ENCODE peak calls at places on chromosomes 11 and 22, in six cellular contexts. X is colonic mucosa; Q is BE2C; H is thoracic aorta; N is CD4-positive, CD25-positive, alpha-beta regulatory T cell; E is AG04449. M is an unnamed sample.

GRCh38 chr11:22725079-22725478 is 58.7 kb downstream of the GAS2 start:
- DNase-seq in X (no peak), Q (no peak), H (no peak), N (no peak), E (no peak), M (no peak)

GRCh38 chr11:69637956-69638871 is 2.7 kb upstream of the CCND1 start:
- DNase-seq in X (peak), Q (peak), H (no peak), N (no peak), E (no peak), M (no peak)

GRCh38 chr22:40463017-40463631 is 92.7 kb downstream of the SGSM3 start:
- DNase-seq in X (peak), Q (no peak), H (no peak), N (peak), E (no peak), M (no peak)

GRCh38 chr11:114953039-114953438 is 274.7 kb downstream of the NXPE2 start:
- DNase-seq in X (no peak), Q (no peak), H (no peak), N (no peak), E (no peak), M (no peak)

GRCh38 chr22:19962246-19962908 is 20.8 kb upstream of the TXNRD2 start:
- DNase-seq in X (peak), Q (peak), H (no peak), N (peak), E (no peak), M (no peak)

GRCh38 chr11:115488945-115489344 is 15.3 kb downstream of the CADM1 start:
- DNase-seq in X (no peak), Q (no peak), H (no peak), N (no peak), E (peak), M (peak)

GRCh38 chr22:44753189-44754042 is 1.0 kb downstream of the ARHGAP8 start:
- DNase-seq in X (peak), Q (no peak), H (no peak), N (no peak), E (peak), M (no peak)

GRCh38 chr22:28873183-28873964 is 10.0 kb upstream of the ZNRF3 start:
- DNase-seq in X (no peak), Q (peak), H (no peak), N (no peak), E (no peak), M (no peak)

GRCh38 chr22:30605449-30606110 is 1.4 kb upstream of the TCN2 start:
- DNase-seq in X (peak), Q (peak), H (no peak), N (peak), E (no peak), M (no peak)

GRCh38 chr11:109775686-109776085 is 317.5 kb upstream of the ZC3H12C start:
- DNase-seq in X (no peak), Q (no peak), H (no peak), N (no peak), E (no peak), M (no peak)

GRCh38 chr22:25383278-25383820 is 163.9 kb downstream of the CRYBB2 start:
- DNase-seq in X (no peak), Q (no peak), H (no peak), N (no peak), E (no peak), M (no peak)

GRCh38 chr11:29486301-29486700 is 530.5 kb downstream of the KCNA4 start:
- DNase-seq in X (no peak), Q (no peak), H (no peak), N (no peak), E (no peak), M (no peak)

DNA sequence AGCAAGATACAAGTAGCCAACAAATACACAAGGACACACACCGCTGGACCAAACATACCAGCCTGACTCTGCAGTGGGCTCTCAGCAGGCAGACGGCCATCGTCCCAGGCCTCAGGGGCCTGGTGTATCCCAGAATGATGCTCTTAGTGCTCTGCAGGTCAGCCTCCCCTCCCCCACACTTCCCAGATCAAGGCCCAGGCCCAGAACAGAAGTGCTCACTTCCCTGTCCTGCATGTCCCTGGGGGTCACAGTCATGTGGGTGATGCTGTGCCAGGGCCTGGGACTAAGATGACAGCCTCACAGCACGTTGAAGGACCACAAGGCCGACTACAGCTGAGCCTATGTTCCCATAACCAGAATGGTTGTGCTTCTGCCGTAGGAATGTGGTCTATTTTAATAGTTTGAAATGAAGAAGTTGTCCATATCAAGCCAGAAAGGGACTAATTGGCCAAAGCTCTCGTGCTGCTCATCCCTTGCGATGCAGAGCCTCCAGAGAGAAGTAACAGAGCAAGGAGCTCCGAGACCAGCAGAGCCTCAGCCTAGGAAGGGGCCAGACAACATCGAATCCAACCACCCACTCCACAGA is 48.6 kb downstream of the GAB4 start:
- DNase-seq in X (no peak), Q (no peak), H (no peak), N (no peak), E (no peak), M (no peak)
- H3K4me3 ChIP-seq in X (no peak), Q (no peak), H (no peak), N (no peak), E (no peak), M (no peak)

GRCh38 chr22:48547971-48548370 is 1279.7 kb downstream of the BRD1 start:
- DNase-seq in X (no peak), Q (no peak), H (no peak), N (no peak), E (no peak), M (no peak)
- H3K4me3 ChIP-seq in X (no peak), Q (no peak), H (no peak), N (no peak), E (no peak), M (no peak)

DNA sequence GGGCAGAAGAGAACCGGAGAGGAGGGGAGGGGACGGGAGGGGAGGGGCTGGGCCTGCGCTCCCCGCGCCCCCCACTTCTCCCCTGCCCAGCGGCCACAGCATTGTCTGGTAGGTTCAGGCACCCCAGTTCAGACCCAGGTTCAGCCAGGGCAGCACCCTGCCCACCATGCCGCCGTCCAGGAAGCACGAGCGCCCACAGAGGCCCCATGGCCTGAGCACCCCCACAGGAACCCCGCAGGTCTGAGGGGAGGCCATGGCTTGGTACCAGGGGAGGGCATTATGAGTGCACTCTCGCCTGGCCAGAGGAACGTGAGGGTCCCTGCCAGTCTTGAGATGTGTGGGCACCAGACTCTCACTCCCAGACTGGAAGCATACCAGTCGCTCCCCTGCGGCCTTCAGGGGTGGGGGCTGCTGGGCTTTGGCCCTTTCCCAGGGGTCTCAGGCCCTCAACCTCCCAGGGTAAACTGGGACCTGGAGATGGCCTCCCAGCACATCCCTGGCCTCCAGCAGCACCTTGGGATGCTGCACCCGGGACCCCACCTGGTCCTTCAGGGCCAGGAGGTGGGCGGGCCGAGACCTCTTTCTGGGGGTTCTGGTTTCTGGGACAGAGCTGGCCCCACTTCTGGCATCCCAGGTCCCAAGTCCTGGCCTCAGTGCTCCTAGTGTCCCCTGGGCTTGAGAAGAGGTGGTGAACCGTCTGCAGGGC is 598 bp upstream of the PLXNB2 start:
- DNase-seq in X (peak), Q (no peak), H (no peak), N (no peak), E (no peak), M (no peak)
- H3K4me3 ChIP-seq in X (no peak), Q (no peak), H (peak), N (no peak), E (no peak), M (no peak)

DNA sequence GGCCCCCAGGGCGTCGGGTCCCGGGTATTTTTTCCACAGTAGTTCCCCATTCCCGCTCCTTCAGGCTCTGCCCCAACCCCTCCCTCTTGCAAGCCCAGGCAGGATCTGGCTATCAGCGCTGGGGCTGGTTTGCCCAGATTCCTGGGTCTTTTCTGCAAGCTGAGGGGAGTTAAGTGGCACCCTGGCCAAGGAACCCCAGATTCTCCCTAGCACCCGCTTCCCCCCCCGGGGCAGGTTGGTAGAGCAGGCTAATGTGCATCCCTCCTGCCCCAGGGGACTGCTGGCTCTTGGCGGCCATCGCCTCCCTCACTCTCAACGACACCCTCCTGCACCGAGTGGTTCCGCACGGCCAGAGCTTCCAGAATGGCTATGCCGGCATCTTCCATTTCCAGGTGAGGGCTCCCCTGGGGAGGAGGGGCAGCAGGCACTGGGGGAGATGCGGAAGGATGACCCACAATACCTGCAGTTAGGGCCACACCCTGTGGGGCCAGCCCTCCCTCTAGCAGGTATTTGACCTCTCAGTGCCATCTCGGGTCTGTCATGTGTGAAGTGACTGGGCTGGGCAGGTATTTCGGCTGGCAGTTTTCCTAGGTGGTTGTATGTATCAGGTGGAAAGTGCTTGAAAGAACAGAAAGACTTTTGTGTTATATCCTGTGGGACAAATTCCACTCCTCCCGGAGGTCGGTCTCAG is 1.6 kb downstream of the CAPN1 start:
- DNase-seq in X (peak), Q (no peak), H (no peak), N (no peak), E (no peak), M (peak)
- H3K4me3 ChIP-seq in X (peak), Q (no peak), H (peak), N (no peak), E (peak), M (peak)

DNA sequence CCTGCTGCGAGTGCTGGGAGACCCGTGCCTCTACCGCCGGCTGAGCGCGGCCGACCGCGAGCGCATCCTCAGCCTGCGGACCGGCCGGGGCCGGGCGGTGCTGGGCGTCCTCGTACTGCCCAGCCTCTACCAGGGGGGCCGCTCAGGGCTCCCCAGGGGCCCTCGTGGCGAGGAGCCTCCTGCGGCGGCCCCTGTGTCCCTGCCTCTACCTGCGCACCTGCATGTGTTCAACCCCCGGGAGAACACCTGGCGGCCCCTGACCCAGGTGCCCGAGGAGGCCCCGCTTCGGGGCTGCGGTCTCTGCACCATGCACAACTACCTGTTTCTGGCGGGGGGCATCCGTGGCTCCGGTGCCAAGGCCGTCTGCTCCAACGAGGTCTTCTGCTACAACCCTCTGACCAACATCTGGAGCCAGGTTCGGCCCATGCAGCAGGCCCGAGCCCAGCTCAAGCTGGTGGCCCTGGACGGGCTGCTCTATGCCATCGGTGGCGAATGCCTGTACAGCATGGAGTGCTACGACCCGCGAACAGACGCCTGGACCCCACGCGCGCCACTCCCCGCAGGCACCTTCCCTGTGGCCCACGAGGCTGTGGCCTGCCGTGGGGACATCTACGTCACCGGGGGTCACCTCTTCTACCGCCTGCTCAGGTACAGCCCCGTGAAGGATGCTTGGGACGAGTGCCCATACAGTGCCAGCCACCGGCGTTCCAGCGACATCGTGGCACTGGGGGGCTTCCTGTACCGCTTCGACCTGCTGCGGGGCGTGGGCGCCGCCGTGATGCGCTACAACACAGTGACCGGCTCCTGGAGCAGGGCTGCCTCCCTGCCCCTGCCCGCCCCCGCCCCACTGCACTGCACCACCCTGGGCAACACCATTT is 3.5 kb downstream of the KLHDC7B start:
- DNase-seq in X (no peak), Q (no peak), H (no peak), N (no peak), E (no peak), M (no peak)
- H3K4me3 ChIP-seq in X (peak), Q (no peak), H (peak), N (peak), E (no peak), M (no peak)

DNA sequence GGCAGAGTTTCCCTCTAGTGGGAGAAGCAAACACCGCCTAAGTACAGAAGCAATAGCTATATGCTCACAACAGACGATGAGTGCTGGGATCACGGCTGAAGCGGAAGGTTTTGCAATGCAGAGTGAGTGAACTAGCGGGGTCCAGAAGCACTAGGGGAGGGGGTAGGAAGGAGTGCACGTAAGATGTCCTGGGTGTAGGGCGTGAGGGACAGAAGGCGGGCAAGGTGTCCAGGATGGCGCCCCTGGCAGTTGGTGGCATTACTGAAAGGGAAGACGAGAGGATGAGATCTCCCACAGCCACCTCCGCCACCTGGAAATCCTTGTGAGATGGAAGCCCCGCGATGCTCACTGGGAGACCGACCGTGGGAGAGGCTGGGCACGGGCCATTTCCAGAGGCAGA is 81.0 kb downstream of the ETS1 start:
- DNase-seq in X (no peak), Q (no peak), H (no peak), N (no peak), E (no peak), M (no peak)
- H3K4me3 ChIP-seq in X (no peak), Q (no peak), H (peak), N (peak), E (no peak), M (no peak)

GRCh38 chr11:75565221-75565814 is 3.3 kb downstream of the SERPINH1 start:
- DNase-seq in X (no peak), Q (no peak), H (no peak), N (no peak), E (no peak), M (no peak)
- H3K4me3 ChIP-seq in X (no peak), Q (no peak), H (peak), N (no peak), E (peak), M (no peak)

GRCh38 chr11:94401773-94402265 is 600 bp upstream of the GPR83 start:
- DNase-seq in X (no peak), Q (no peak), H (no peak), N (no peak), E (no peak), M (no peak)
- H3K4me3 ChIP-seq in X (no peak), Q (peak), H (peak), N (no peak), E (peak), M (peak)

DNA sequence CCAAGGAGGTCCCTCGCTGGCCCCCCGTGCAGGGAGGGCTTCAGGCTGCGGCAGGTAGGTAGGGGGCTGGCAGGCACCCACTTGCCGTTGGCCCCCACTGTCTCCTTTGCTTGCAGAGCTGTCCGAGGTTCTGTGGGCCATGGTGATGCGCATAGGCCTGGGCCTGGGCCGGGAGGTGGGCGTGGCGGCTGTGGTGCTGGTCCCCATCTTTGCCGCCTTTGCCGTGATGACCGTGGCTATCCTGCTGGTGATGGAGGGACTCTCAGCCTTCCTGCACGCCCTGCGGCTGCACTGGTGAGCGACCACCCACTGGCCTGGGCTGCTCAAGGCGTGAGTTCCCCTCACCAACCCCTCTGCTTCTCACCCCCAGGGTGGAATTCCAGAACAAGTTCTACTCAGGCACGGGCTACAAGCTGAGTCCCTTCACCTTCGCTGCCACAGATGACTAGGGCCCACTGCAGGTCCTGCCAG is 11.6 kb downstream of the TCIRG1 start:
- DNase-seq in X (no peak), Q (peak), H (no peak), N (no peak), E (no peak), M (no peak)
- H3K4me3 ChIP-seq in X (no peak), Q (no peak), H (no peak), N (no peak), E (no peak), M (no peak)

GRCh38 chr22:50185384-50186087 is at the start of gene TRABD:
- DNase-seq in X (peak), Q (peak), H (no peak), N (peak), E (no peak), M (no peak)

GRCh38 chr22:50184004-50184461 is 1.7 kb upstream of the TRABD start:
- DNase-seq in X (peak), Q (no peak), H (no peak), N (no peak), E (no peak), M (no peak)

GRCh38 chr22:50183141-50183971 is 2.4 kb upstream of the TRABD start:
- DNase-seq in X (no peak), Q (no peak), H (no peak), N (no peak), E (no peak), M (no peak)

GRCh38 chr22:50186181-50186731 is 543 bp downstream of the TRABD start:
- DNase-seq in X (no peak), Q (no peak), H (no peak), N (no peak), E (no peak), M (no peak)

GRCh38 chr22:50184541-50185383 is 951 bp upstream of the TRABD start:
- DNase-seq in X (no peak), Q (no peak), H (no peak), N (no peak), E (no peak), M (no peak)
- H3K4me3 ChIP-seq in X (peak), Q (no peak), H (peak), N (no peak), E (peak), M (peak)

M was measured in kidney epithelial cell.